ENCODE peak calls at places on chromosome 14, in six cellular contexts. D is GM10248; A is CD4-positive, alpha-beta T cell; L is astrocyte of the spinal cord; X is AG10803; U is OCI-LY7. Y is an unnamed sample.

GRCh38 chr14:78341827-78342389 is 171.7 kb downstream of the NRXN3 start:
- DNase-seq in X (no peak), U (no peak), D (no peak), L (no peak), A (no peak), Y (no peak)

GRCh38 chr14:54922598-54922997 is 20.0 kb upstream of the GCH1 start:
- DNase-seq in X (no peak), U (no peak), A (no peak), D (no peak), L (no peak), Y (no peak)

GRCh38 chr14:69485701-69486100 is 1.2 kb downstream of the PLEKHD1 start:
- DNase-seq in U (no peak), A (no peak), X (no peak), D (no peak), L (no peak), Y (no peak)

GRCh38 chr14:77059276-77059934 is 30.9 kb upstream of the IRF2BPL start:
- DNase-seq in D (no peak), A (no peak), U (no peak), X (peak), L (peak), Y (no peak)

GRCh38 chr14:91144425-91145145 is 30.7 kb downstream of the DGLUCY start:
- DNase-seq in A (no peak), U (no peak), D (no peak), L (peak), X (peak), Y (no peak)

GRCh38 chr14:32813401-32813800 is 125.3 kb upstream of the NPAS3 start:
- DNase-seq in A (no peak), D (no peak), L (peak), X (no peak), U (no peak), Y (no peak)

GRCh38 chr14:36654185-36655053 is 7.2 kb upstream of the PAX9 start:
- DNase-seq in X (no peak), D (no peak), L (no peak), A (no peak), U (no peak), Y (no peak)

GRCh38 chr14:56491299-56492285 is 88.0 kb upstream of the TMEM260 start:
- DNase-seq in A (no peak), L (peak), X (peak), U (peak), D (peak), Y (peak)

GRCh38 chr14:92456215-92457017 is 57.2 kb upstream of the RIN3 start:
- DNase-seq in A (no peak), X (peak), L (peak), U (peak), D (peak), Y (peak)

GRCh38 chr14:51548187-51548586 is 103.5 kb upstream of the FRMD6 start:
- DNase-seq in L (no peak), X (no peak), U (no peak), D (no peak), A (no peak), Y (no peak)

GRCh38 chr14:51933191-51933590 is 56.2 kb upstream of the RTRAF start:
- DNase-seq in D (no peak), L (no peak), A (no peak), U (no peak), X (no peak), Y (no peak)

GRCh38 chr14:96508900-96509299 is 6.7 kb downstream of the PAPOLA start:
- DNase-seq in A (no peak), X (no peak), U (no peak), L (no peak), D (no peak), Y (no peak)

GRCh38 chr14:54567224-54567633 is 301 bp downstream of the SAMD4A start:
- DNase-seq in D (peak), X (no peak), U (no peak), L (no peak), A (no peak), Y (no peak)

GRCh38 chr14:60922050-60922449 is 58.8 kb downstream of the TRMT5 start:
- DNase-seq in X (no peak), A (no peak), D (no peak), L (peak), U (no peak), Y (no peak)

GRCh38 chr14:77338332-77338731 is 17.5 kb downstream of the GSTZ1 start:
- DNase-seq in U (no peak), A (no peak), X (no peak), L (no peak), D (no peak), Y (no peak)

GRCh38 chr14:63345826-63346225 is 27.1 kb upstream of the GPHB5 start:
- DNase-seq in A (no peak), D (no peak), X (no peak), U (no peak), L (no peak), Y (no peak)

DNA sequence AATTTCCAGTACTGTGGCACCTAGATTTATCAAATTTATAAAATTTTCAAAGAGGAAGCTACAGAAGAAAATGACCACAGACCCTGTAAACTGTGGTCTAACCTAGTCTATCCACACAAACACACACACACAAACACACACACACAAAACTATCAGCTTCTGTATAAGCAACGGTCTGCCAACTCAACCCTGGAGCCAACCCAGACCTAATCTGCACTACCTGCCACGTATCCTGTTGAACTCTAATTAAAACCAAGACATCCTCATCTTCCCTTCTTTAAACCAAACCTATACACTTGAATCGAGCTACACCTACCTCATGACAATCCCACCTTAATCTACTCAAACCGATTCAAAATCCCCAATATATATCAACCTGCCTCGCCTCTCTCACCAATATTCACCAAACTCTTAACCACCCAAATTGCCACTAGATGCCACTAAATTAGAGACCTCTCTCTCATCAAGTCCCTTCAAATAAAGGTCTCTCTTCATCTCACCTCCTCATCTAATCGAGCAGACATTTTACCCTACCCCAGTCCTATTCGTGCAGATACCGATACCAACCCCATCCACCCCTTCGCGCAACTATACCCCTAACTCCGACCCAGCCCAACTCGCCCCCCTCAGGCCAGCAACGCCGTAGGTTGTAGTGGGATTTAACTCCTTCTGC is 807 bp downstream of the ACIN1 start:
- DNase-seq in D (no peak), X (no peak), A (no peak), U (peak), L (no peak), Y (no peak)
- TF ChIP-seq CTCF in D (peak), X (peak), A (no peak), U (peak), L (peak), Y (no peak)

DNA sequence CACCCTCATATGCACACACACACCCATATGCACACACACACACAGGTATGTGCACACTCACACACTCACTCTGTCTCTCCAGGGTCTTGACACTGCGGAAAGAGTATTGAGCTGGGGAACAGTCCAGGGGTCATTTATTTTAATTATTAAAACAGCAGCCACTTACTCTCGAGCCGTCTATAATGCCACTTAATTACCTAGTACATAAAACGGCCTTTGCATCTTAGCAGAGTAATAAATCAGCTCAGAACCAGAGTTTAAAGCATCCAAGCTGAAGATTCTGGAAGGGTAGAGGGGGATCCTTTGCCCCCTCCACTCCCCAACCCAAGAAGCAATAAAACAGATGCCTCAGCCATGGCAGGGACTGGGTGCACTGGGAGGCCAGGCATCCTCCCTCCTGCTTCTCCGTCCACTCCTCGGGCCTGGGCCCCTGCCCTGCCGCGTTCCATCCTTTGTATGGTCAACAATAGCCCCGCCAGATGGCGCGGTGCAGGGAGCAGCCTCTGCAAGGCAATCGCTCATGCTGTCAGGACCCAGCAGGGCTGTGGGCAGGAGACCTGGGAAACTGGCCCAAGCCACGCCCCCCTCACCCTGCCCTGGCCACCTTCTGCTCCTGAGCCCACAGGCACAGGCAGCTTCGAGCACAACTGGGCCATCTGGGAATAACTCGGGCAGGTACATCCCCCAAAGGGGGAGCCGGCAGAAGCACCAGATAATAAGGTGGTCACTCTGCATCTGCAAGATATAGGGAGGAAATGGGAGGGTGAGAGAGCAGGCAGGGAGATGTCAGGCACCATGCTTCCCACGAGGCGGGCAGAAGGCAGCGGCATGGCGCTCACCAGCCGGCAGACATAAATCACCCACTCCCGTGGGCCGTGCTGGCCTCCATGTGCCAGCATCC is 40.9 kb downstream of the CCDC85C start:
- DNase-seq in X (peak), U (no peak), D (no peak), A (no peak), L (peak), Y (no peak)
- TF ChIP-seq CTCF in X (peak), U (no peak), D (no peak), A (no peak), L (peak), Y (no peak)

DNA sequence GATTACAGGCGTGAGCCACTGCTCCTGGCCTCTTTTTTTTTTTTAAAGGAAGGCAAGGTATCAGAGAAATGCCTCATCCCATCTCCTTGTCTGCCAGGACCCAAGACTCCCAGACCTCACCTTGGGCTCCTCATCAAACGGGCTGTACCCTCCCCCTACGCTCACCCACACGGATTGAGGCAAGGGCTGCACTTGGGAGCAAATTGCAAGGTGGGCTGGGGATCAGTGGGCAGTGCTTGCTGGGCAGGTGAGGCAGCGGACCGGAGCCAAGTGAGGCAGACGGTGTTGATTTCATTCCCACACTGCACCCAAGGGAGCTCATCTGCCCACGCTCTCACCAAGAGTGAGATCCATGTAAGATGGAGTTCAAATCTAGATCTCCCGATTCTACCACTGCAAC is 41.0 kb upstream of the DICER1 start:
- DNase-seq in U (no peak), A (no peak), D (no peak), X (no peak), L (no peak), Y (no peak)
- TF ChIP-seq CTCF in U (no peak), A (no peak), D (no peak), X (no peak), L (no peak), Y (no peak)

GRCh38 chr14:104973215-104974145 is 4.7 kb downstream of the AHNAK2 start:
- DNase-seq in X (peak), U (no peak), D (no peak), A (no peak), L (peak), Y (no peak)

GRCh38 chr14:104972301-104973211 is 5.6 kb downstream of the AHNAK2 start:
- DNase-seq in A (no peak), D (no peak), U (no peak), X (peak), L (peak), Y (no peak)

GRCh38 chr14:104974665-104975390 is 3.3 kb downstream of the AHNAK2 start:
- DNase-seq in X (no peak), U (no peak), A (no peak), D (no peak), L (no peak), Y (no peak)

GRCh38 chr14:104975481-104976197 is 2.5 kb downstream of the AHNAK2 start:
- DNase-seq in U (peak), D (peak), X (no peak), A (no peak), L (no peak), Y (peak)

GRCh38 chr14:104974146-104974541 is 4.0 kb downstream of the AHNAK2 start:
- DNase-seq in D (no peak), L (no peak), U (no peak), X (no peak), A (no peak), Y (no peak)
- TF ChIP-seq CTCF in D (no peak), L (no peak), U (no peak), X (no peak), A (no peak), Y (no peak)